ENCODE peak calls at places on chromosomes 2 and 18, in four cellular contexts. M, I, G and Y are unnamed samples.
A peak's percentile ranks its signal among the peaks of the same experiment; 100 is the strongest.

GRCh38 chr2:38602732-38603401 is at the start of gene HNRNPLL:
- DNase-seq in M (peak; percentile 99), I (peak; percentile 98), G (peak; percentile 99), Y (peak; percentile 99)

GRCh38 chr2:200159366-200159720 is 147.2 kb upstream of the SPATS2L start:
- DNase-seq in M (no peak), I (no peak), G (no peak), Y (no peak)

GRCh38 chr2:111701266-111701665 is 182.7 kb downstream of the ANAPC1 start:
- DNase-seq in M (peak; percentile 55), I (no peak), G (no peak), Y (no peak)

GRCh38 chr18:21513292-21513691 is 87.2 kb downstream of the ESCO1 start:
- DNase-seq in M (no peak), I (no peak), G (no peak), Y (no peak)

GRCh38 chr2:121483021-121483420 is 47.7 kb upstream of the RNU4ATAC start:
- DNase-seq in M (no peak), I (no peak), G (no peak), Y (no peak)

GRCh38 chr18:60471652-60472051 is 99.1 kb upstream of the MC4R start:
- DNase-seq in M (no peak), I (no peak), G (no peak), Y (no peak)

GRCh38 chr2:3039188-3040065 is 338.2 kb downstream of the EIPR1 start:
- DNase-seq in M (no peak), I (no peak), G (peak; percentile 1), Y (no peak)

GRCh38 chr18:43277164-43277600 is at the start of gene SYT4:
- DNase-seq in M (no peak), I (peak; percentile 47), G (peak; percentile 59), Y (no peak)

GRCh38 chr2:239424337-239425045 is 23.7 kb upstream of the HDAC4 start:
- DNase-seq in M (no peak), I (no peak), G (no peak), Y (no peak)

GRCh38 chr2:127083819-127084503 is 23.0 kb downstream of the BIN1 start:
- DNase-seq in M (peak; percentile 96), I (peak; percentile 85), G (peak; percentile 76), Y (peak; percentile 68)

GRCh38 chr18:42274488-42275137 is 319.6 kb downstream of the PIK3C3 start:
- DNase-seq in M (no peak), I (no peak), G (no peak), Y (no peak)

GRCh38 chr2:55888941-55889340 is 34.6 kb downstream of the EFEMP1 start:
- DNase-seq in M (no peak), I (no peak), G (no peak), Y (no peak)

GRCh38 chr2:55885944-55886281 is 37.7 kb downstream of the EFEMP1 start:
- DNase-seq in M (no peak), I (no peak), G (no peak), Y (no peak)

GRCh38 chr2:55885129-55885943 is 38.2 kb downstream of the EFEMP1 start:
- DNase-seq in M (no peak), I (no peak), G (peak; percentile 24), Y (no peak)

GRCh38 chr2:55887351-55887750 is 36.2 kb downstream of the EFEMP1 start:
- DNase-seq in M (no peak), I (no peak), G (no peak), Y (no peak)

GRCh38 chr2:55887906-55888625 is 35.5 kb downstream of the EFEMP1 start:
- DNase-seq in M (no peak), I (no peak), G (no peak), Y (no peak)
- TF ChIP-seq POLR2A in M (no peak), I (no peak), G (no peak), Y (no peak)

DNA sequence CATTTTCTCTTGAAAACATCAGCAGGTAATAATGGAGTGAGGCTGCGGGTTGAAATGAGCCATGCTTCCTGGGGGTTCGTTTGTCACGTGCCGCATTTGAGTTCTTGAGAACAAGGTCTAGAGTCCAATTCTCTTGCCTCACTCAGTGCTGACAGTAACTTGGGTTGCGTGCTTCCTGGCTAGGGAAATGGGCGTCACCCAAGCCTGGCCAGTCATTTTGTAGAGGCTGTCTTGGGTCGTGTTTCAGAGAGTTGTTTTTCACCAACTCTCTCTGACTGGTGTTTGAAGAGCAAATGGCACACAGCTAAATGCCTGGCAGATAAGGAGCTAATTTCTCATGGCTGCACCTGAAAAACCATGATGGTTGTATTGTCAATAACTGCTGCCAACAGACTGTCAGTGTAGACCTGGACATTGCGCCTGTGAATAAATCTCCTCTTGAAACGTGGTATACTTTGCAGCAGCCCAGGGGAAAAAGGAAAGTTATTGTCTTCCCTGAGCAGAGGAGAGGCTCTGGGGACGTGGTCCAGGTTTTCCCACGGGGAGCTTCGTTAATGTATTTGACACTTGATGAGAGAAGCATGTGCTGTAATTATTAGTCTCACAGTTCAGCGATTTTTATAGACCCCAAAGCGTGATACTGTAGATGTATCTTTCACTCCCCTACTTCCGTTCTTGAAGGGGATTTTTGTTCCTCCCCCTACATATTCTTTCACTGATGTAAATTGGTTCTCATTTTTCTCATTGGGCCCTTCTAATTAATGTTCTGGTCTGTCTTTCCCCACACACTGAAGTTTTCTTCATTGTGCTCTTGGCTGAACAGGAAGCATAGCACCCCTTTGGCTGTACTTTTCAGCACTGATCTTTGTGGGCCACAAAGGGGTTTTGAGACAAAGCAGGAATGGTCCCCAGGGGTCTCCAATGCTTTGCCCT is 196.1 kb downstream of the FHOD3 start:
- DNase-seq in M (no peak), I (no peak), G (no peak), Y (no peak)
- TF ChIP-seq POLR2A in M (no peak), I (no peak), G (no peak), Y (no peak)

GRCh38 chr2:17303496-17303895 is 214.7 kb downstream of the RAD51AP2 start:
- DNase-seq in M (no peak), I (no peak), G (no peak), Y (no peak)

GRCh38 chr2:17303054-17303453 is 215.2 kb downstream of the RAD51AP2 start:
- DNase-seq in M (no peak), I (no peak), G (no peak), Y (no peak)

GRCh38 chr2:17300141-17300540 is 218.1 kb downstream of the RAD51AP2 start:
- DNase-seq in M (no peak), I (no peak), G (no peak), Y (no peak)

GRCh38 chr2:17298453-17298852 is 219.8 kb downstream of the RAD51AP2 start:
- DNase-seq in M (no peak), I (no peak), G (no peak), Y (no peak)

GRCh38 chr2:17301437-17301836 is 216.8 kb downstream of the RAD51AP2 start:
- DNase-seq in M (no peak), I (no peak), G (no peak), Y (no peak)
- TF ChIP-seq POLR2A in M (no peak), I (no peak), G (no peak), Y (no peak)

GRCh38 chr2:168997113-168997512 is 34.0 kb downstream of the ABCB11 start:
- DNase-seq in M (no peak), I (no peak), G (no peak), Y (no peak)

GRCh38 chr2:168997794-168998193 is 33.3 kb downstream of the ABCB11 start:
- DNase-seq in M (no peak), I (no peak), G (no peak), Y (no peak)

GRCh38 chr2:168993538-168993937 is 37.6 kb downstream of the ABCB11 start:
- DNase-seq in M (no peak), I (no peak), G (no peak), Y (no peak)

GRCh38 chr2:168998609-168999211 is 32.4 kb downstream of the ABCB11 start:
- DNase-seq in M (no peak), I (no peak), G (no peak), Y (peak; percentile 43)

DNA sequence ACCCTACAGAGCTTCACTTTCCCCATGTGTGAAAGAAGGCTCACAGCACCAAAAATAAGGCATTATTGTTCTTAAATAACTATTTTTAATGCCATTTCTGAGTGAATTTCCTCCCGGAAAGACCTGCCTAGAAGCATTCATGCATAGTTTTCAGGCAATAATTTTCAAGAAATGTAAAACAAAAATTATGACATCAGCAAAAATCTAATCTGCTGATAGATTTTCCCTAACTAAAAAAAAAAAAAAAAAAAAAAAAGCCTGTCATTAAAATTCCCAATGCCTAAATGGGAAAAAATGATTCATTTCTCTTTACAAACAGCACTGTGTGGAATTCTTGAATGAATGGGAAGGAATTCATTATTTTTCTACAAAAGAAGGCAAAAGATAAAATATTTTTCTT is 35.4 kb downstream of the ABCB11 start:
- DNase-seq in M (no peak), I (no peak), G (no peak), Y (no peak)
- TF ChIP-seq POLR2A in M (no peak), I (no peak), G (no peak), Y (no peak)